ENCODE peak calls at places on chromosomes 6 and 20, in six cellular contexts. N, T, E, V, K and S are unnamed samples. For H3K4me1 and H3K36me3, the result is how much of the 10 kb centered on the place peaks cover.

GRCh38 chr20:34980543-34981213 is 25.0 kb downstream of the MYH7B start:
- DNase-seq in E (peak), V (no peak), N (no peak), K (no peak), T (peak), S (peak)

GRCh38 chr6:166045173-166045957 is 122.3 kb downstream of the TBXT start:
- DNase-seq in V (no peak), K (no peak), E (no peak), N (no peak), T (no peak), S (no peak)

GRCh38 chr20:13839421-13840092 is 54.7 kb downstream of the NDUFAF5 start:
- DNase-seq in K (no peak), V (no peak), N (no peak), T (no peak), E (no peak), S (no peak)

GRCh38 chr6:157814883-157815282 is 8.2 kb upstream of the SNX9 start:
- DNase-seq in T (no peak), V (no peak), E (no peak), N (no peak), K (no peak), S (no peak)

GRCh38 chr6:15096894-15097837 is 148.7 kb upstream of the JARID2 start:
- DNase-seq in K (no peak), V (no peak), T (no peak), E (no peak), N (no peak), S (no peak)

GRCh38 chr6:27161946-27162603 is 85.4 kb upstream of the PRSS16 start:
- DNase-seq in T (no peak), K (no peak), N (no peak), E (peak), V (no peak), S (no peak)

GRCh38 chr6:113876654-113877053 is 19.5 kb downstream of the MARCKS start:
- DNase-seq in N (no peak), T (no peak), E (no peak), V (no peak), K (no peak), S (no peak)

GRCh38 chr6:165843568-165844113 is 180.6 kb upstream of the PDE10A start:
- DNase-seq in V (no peak), E (no peak), T (no peak), K (no peak), N (no peak), S (no peak)

GRCh38 chr20:59936409-59936808 is 3.0 kb upstream of the SYCP2 start:
- DNase-seq in E (no peak), K (no peak), N (no peak), T (no peak), V (no peak), S (no peak)

GRCh38 chr6:122766256-122766655 is 13.3 kb upstream of the FABP7 start:
- DNase-seq in N (no peak), T (no peak), V (no peak), K (no peak), E (no peak), S (no peak)

GRCh38 chr6:34359438-34360158 is 32.9 kb downstream of the NUDT3 start:
- DNase-seq in V (no peak), T (no peak), K (no peak), E (no peak), N (no peak), S (no peak)

GRCh38 chr6:32973144-32973854 is 4.9 kb downstream of the BRD2 start:
- DNase-seq in E (peak), T (peak), V (no peak), K (peak), N (peak), S (no peak)

GRCh38 chr20:63591786-63592355 is 17.8 kb upstream of the HELZ2 start:
- DNase-seq in T (no peak), V (no peak), E (no peak), N (no peak), K (no peak), S (no peak)

GRCh38 chr6:112223070-112223861 is 31.1 kb downstream of the LAMA4 start:
- DNase-seq in V (no peak), T (no peak), K (no peak), E (peak), N (no peak), S (no peak)

GRCh38 chr6:144104898-144105487 is 9.6 kb upstream of the SF3B5 start:
- DNase-seq in N (no peak), K (no peak), V (no peak), E (peak), T (peak), S (no peak)

GRCh38 chr6:1945235-1945832 is 300.1 kb downstream of the GMDS start:
- DNase-seq in V (no peak), N (no peak), E (no peak), T (no peak), K (no peak), S (no peak)

GRCh38 chr6:142356271-142356938 is 54.6 kb downstream of the ADGRG6 start:
- DNase-seq in N (no peak), V (no peak), E (no peak), K (no peak), T (no peak), S (no peak)

GRCh38 chr6:137089305-137089704 is 44.5 kb upstream of the IL20RA start:
- DNase-seq in K (no peak), N (no peak), T (peak), V (no peak), E (no peak), S (no peak)

GRCh38 chr20:558117-558516 is 14.5 kb upstream of the CSNK2A1 start:
- DNase-seq in E (no peak), K (no peak), V (no peak), T (no peak), N (no peak), S (no peak)

GRCh38 chr6:166618866-166619761 is 7.9 kb downstream of the RPS6KA2 start:
- DNase-seq in E (no peak), T (peak), V (no peak), N (no peak), K (no peak), S (no peak)

GRCh38 chr6:53465732-53466131 is 79.2 kb downstream of the GCLC start:
- DNase-seq in V (no peak), E (peak), K (no peak), T (no peak), N (no peak), S (no peak)

GRCh38 chr6:149948616-149949015 is 6.8 kb downstream of the ULBP2 start:
- DNase-seq in K (no peak), N (no peak), E (no peak), V (no peak), T (no peak), S (no peak)

GRCh38 chr20:59940129-59940955 is at the start of the genes FAM217B and PPP1R3D:
- DNase-seq in E (peak), N (peak), V (peak), T (peak), K (peak), S (peak)

GRCh38 chr6:126812651-126813050 is 305.8 kb upstream of the RSPO3 start:
- DNase-seq in V (no peak), T (no peak), K (no peak), E (no peak), N (no peak), S (no peak)

GRCh38 chr20:14497004-14497403 is 159.6 kb upstream of the FLRT3 start:
- DNase-seq in T (no peak), E (no peak), V (no peak), N (no peak), K (no peak), S (no peak)

GRCh38 chr20:3115190-3116107 is 30.9 kb upstream of the AVP start:
- DNase-seq in V (peak), E (peak), K (no peak), N (no peak), T (no peak), S (peak)

GRCh38 chr6:110514818-110515217 is 38.4 kb upstream of the SLC22A16 start:
- DNase-seq in V (no peak), N (no peak), E (no peak), T (no peak), K (no peak), S (no peak)

GRCh38 chr6:20263059-20263458 is 50.8 kb upstream of the MBOAT1 start:
- DNase-seq in N (no peak), K (no peak), T (no peak), E (no peak), V (no peak), S (no peak)

GRCh38 chr6:21587925-21588811 is 5.4 kb upstream of the SOX4 start:
- DNase-seq in T (peak), N (peak), K (peak), E (peak), V (peak), S (peak)

GRCh38 chr20:25195962-25196700 is 619 bp downstream of the ENTPD6 start:
- DNase-seq in V (peak), N (no peak), E (peak), T (peak), K (no peak), S (no peak)

GRCh38 chr20:62303327-62304226 is 780 bp downstream of the ADRM1 start:
- DNase-seq in V (no peak), N (no peak), T (peak), K (no peak), E (peak), S (no peak)
- H3K4me1 ChIP-seq in V (under half), N (under half), T (under half), K (under half), E (under half), S (under half)

GRCh38 chr6:44228836-44229235 is 5.4 kb downstream of the SLC29A1 start:
- DNase-seq in T (no peak), E (no peak), V (no peak), N (no peak), K (no peak), S (no peak)
- H3K27ac ChIP-seq in T (no peak), E (no peak), V (no peak), N (no peak), K (no peak), S (peak)

GRCh38 chr20:47237715-47238114 is 118.8 kb downstream of the ZMYND8 start:
- DNase-seq in N (no peak), V (no peak), E (no peak), T (no peak), K (no peak), S (no peak)
- H3K36me3 ChIP-seq in N (under half), V (under half), E (under half), T (under half), K (under half), S (under half)

GRCh38 chr20:10671850-10672578 is 1.8 kb downstream of the JAG1 start:
- DNase-seq in V (no peak), T (peak), K (peak), N (no peak), E (peak), S (peak)

GRCh38 chr20:10669843-10670446 is 3.9 kb downstream of the JAG1 start:
- DNase-seq in N (no peak), E (no peak), T (no peak), K (no peak), V (no peak), S (no peak)

GRCh38 chr20:10672579-10673127 is 1.1 kb downstream of the JAG1 start:
- DNase-seq in V (no peak), E (peak), T (peak), N (no peak), K (peak), S (peak)

GRCh38 chr20:10670521-10671220 is 3.1 kb downstream of the JAG1 start:
- DNase-seq in V (no peak), T (no peak), K (no peak), E (no peak), N (no peak), S (no peak)

GRCh38 chr20:10671221-10671849 is 2.5 kb downstream of the JAG1 start:
- DNase-seq in V (no peak), T (peak), K (peak), N (no peak), E (peak), S (no peak)
- H3K4me1 ChIP-seq in V (under half), T (under half), K (under half), N (under half), E (under half), S (under half)